ENCODE peak calls at places on chromosomes 6 and 20, in ten cellular contexts. X is hepatocyte, Y is suprapubic skin, B is small intestine, Q is mammary epithelial cell, I is K562, D is neural progenitor cell, W is heart right ventricle, R is lower lobe of right lung, E is psoas muscle. K is an unnamed sample. For H3K36me3 and H3K4me1, the result is how much of the 10 kb centered on the place peaks cover.

GRCh38 chr6:106927531-106928398 is 46.8 kb downstream of the CD24 start:
- DNase-seq in X (peak), R (no peak), W (peak), B (peak), Y (no peak), E (no peak), D (peak), I (peak), Q (peak), K (no peak)

GRCh38 chr20:32656827-32657226 is 16.9 kb downstream of the C20orf203 start:
- DNase-seq in I (no peak), E (no peak), W (no peak), Y (no peak), B (no peak), Q (no peak), X (no peak), R (no peak), D (no peak), K (no peak)

GRCh38 chr6:44049163-44049988 is 77.9 kb downstream of the MRPL14 start:
- DNase-seq in Y (no peak), Q (peak), D (no peak), X (no peak), R (peak), E (no peak), W (no peak), B (peak), I (no peak), K (no peak)

GRCh38 chr20:841568-842546 is 8.3 kb downstream of the FAM110A start:
- DNase-seq in B (peak), I (no peak), D (peak), E (no peak), Q (peak), W (no peak), Y (no peak), X (no peak), R (peak), K (no peak)

GRCh38 chr20:60224914-60225313 is 266.7 kb downstream of the CDH26 start:
- DNase-seq in D (peak), B (no peak), Q (peak), R (no peak), W (no peak), X (peak), E (no peak), Y (no peak), I (peak), K (no peak)

GRCh38 chr6:131951576-131952230 is 531 bp upstream of the CCN2 start:
- DNase-seq in B (no peak), R (no peak), X (no peak), I (no peak), E (no peak), D (peak), W (no peak), Y (no peak), Q (no peak), K (no peak)

GRCh38 chr6:5231289-5231688 is 29.5 kb downstream of the LYRM4 start:
- DNase-seq in Y (no peak), R (no peak), Q (no peak), W (no peak), B (no peak), D (no peak), E (no peak), X (no peak), I (peak), K (no peak)

GRCh38 chr6:131744432-131744831 is 33.6 kb upstream of the CTAGE9 start:
- DNase-seq in I (no peak), D (peak), Q (no peak), E (no peak), Y (no peak), R (no peak), W (no peak), X (no peak), B (no peak), K (no peak)

GRCh38 chr6:15322781-15323536 is 77.1 kb downstream of the JARID2 start:
- DNase-seq in W (no peak), Y (no peak), I (no peak), X (peak), E (no peak), D (no peak), Q (peak), B (peak), R (no peak), K (no peak)

GRCh38 chr6:5270093-5270680 is 8.9 kb downstream of the FARS2 start:
- DNase-seq in D (no peak), X (no peak), I (no peak), B (no peak), W (no peak), Y (no peak), E (no peak), Q (no peak), R (no peak), K (no peak)

DNA sequence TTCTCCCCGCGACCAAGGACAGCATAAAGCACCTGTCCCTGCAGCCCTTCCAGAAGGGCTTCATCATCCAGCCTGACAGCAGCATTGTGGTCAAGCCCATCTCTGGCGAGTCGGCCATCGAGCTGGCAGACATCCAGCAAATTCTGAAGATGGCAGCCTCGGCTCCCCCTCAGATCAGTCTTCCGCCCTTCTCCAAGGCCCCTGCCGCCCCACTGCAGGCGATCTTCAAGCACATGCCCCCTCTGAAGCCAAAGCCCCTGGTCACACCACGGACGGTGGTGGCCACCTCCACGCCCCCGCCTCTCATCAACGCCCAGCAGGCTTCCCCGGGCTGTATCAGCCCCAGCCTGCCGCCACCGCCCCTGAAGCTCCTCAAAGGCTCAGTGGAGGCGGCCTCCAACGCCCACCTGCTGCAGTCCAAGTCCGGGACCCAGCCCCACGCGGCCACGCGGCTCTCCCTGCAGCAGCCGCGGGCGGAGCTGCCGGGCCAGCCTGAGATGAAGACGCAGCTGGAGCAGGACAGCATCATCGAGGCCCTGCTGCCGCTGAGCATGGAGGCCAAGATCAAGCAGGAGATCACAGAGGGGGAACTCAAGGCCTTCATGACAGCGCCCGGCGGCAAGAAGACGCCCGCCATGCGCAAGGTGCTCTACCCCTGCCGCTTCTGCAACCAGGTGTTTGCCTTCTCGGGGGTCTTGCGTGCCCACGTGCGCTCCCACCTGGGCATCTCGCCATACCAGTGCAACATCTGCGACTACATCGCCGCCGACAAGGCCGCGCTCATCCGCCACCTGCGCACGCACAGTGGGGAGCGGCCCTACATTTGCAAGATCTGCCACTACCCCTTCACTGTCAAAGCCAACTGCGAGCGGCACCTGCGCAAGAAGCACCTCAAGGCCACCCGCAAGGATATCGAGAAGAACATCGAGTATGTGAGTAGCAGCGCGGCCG is 83.3 kb downstream of the SSR1 start:
- DNase-seq in W (no peak), B (no peak), I (peak), R (no peak), D (no peak), Y (no peak), X (no peak), Q (no peak), E (no peak), K (no peak)
- H3K36me3 ChIP-seq in W (half or more), B (under half), I (half or more), R (half or more), D (under half), Y (half or more), X (under half), Q (under half), E (half or more), K (under half)

GRCh38 chr20:33897313-33897912 is 86.3 kb downstream of the CHMP4B start:
- DNase-seq in Y (no peak), E (no peak), R (no peak), X (no peak), I (no peak), Q (no peak), D (no peak), B (peak), W (no peak), K (no peak)

GRCh38 chr20:33901132-33901523 is 90.0 kb downstream of the CHMP4B start:
- DNase-seq in Q (no peak), R (no peak), I (no peak), W (no peak), B (no peak), D (no peak), Y (no peak), E (no peak), X (no peak), K (no peak)

GRCh38 chr20:33899106-33899505 is 88.0 kb downstream of the CHMP4B start:
- DNase-seq in R (no peak), Y (no peak), B (no peak), Q (no peak), D (no peak), X (no peak), I (no peak), W (no peak), E (no peak), K (no peak)

GRCh38 chr20:33900515-33901131 is 89.5 kb downstream of the CHMP4B start:
- DNase-seq in B (no peak), Q (no peak), W (no peak), Y (no peak), D (peak), E (no peak), X (no peak), R (no peak), I (no peak), K (no peak)

GRCh38 chr20:33902011-33902410 is 90.9 kb downstream of the CHMP4B start:
- DNase-seq in R (no peak), Q (no peak), I (no peak), X (no peak), W (no peak), E (no peak), D (no peak), Y (no peak), B (no peak), K (no peak)
- H3K4me1 ChIP-seq in R (under half), Q (under half), I (under half), X (under half), W (under half), E (under half), D (under half), Y (under half), B (under half), K (under half)

GRCh38 chr6:144951730-144952437 is 666.7 kb downstream of the UTRN start:
- DNase-seq in R (no peak), X (no peak), B (no peak), Q (no peak), E (no peak), D (no peak), W (no peak), Y (no peak), I (no peak), K (no peak)
- H3K27ac ChIP-seq in R (no peak), X (no peak), B (no peak), Q (no peak), E (no peak), D (no peak), W (no peak), Y (no peak), I (no peak), K (no peak)

GRCh38 chr20:10433623-10434466 is at the start of gene MKKS:
- DNase-seq in B (peak), D (peak), Y (peak), I (peak), R (peak), Q (peak), E (peak), X (peak), W (peak), K (peak)

GRCh38 chr20:10436053-10436699 is 1.1 kb downstream of the SLX4IP start:
- DNase-seq in Y (no peak), B (no peak), W (no peak), Q (no peak), R (no peak), X (no peak), E (no peak), I (no peak), D (no peak), K (no peak)

GRCh38 chr20:10433014-10433622 is 904 bp downstream of the MKKS start:
- DNase-seq in E (no peak), Y (no peak), X (no peak), B (peak), R (no peak), W (no peak), Q (peak), D (peak), I (no peak), K (peak)

GRCh38 chr20:10434467-10434831 is 427 bp upstream of the MKKS start:
- DNase-seq in Q (peak), W (peak), Y (peak), X (peak), B (peak), I (peak), D (peak), E (peak), R (peak), K (peak)

GRCh38 chr20:10434832-10435812 is at the start of gene SLX4IP:
- DNase-seq in Q (peak), X (peak), I (peak), D (peak), Y (peak), W (peak), B (peak), E (peak), R (peak), K (peak)
- H3K36me3 ChIP-seq in Q (under half), X (under half), I (under half), D (under half), Y (under half), W (under half), B (under half), E (under half), R (under half), K (under half)

DNA sequence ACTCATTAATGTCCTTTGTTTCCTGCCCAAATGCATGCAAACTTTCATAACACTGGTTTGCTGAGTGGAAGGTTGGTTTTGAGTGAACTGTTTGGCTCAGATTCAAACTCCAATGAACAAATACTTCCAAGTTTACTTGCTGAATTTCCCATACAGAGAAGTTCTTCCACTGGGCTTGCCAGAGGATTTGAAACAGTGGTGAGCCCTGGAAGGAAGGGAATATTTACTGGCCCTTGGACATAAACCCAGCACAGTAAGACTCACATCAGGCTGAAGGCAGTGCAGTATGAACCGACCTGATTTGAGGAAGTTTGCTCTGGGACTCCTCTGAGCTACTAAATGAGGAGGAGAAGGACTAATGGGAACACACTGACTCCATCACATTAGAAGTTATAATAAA is 3.8 kb downstream of the TRAF3IP2 start:
- DNase-seq in R (no peak), X (peak), B (peak), I (no peak), D (no peak), Y (peak), Q (no peak), E (no peak), W (peak), K (no peak)
- H3K4me1 ChIP-seq in R (half or more), X (half or more), B (under half), I (under half), D (under half), Y (half or more), Q (under half), E (half or more), W (half or more), K (under half)

K was measured in naive thymus-derived CD4-positive, alpha-beta T cell.